ENCODE peak calls at places on chromosomes 2 and 18, in six cellular contexts. P is stomach, Y is upper lobe of left lung, X is upper lobe of right lung, Z is uterus, D is OCI-LY7. Q is an unnamed sample.

GRCh38 chr2:237056271-237056875 is 29.3 kb upstream of the COPS8 start:
- DNase-seq in X (no peak), P (no peak), D (no peak), Z (no peak), Y (no peak), Q (no peak)

GRCh38 chr2:185738679-185739472 is at the start of gene FSIP2:
- DNase-seq in X (peak; percentile 72), Z (peak; percentile 22), Y (peak; percentile 90), D (no peak), P (peak; percentile 70), Q (peak; percentile 86)

GRCh38 chr2:114949228-114949804 is 506.9 kb downstream of the DPP10 start:
- DNase-seq in P (no peak), Z (no peak), X (no peak), Y (no peak), D (no peak), Q (no peak)

GRCh38 chr2:217846321-217846743 is 156.5 kb downstream of the TNS1 start:
- DNase-seq in Z (no peak), D (no peak), P (peak; percentile 42), X (no peak), Y (no peak), Q (no peak)

GRCh38 chr2:68151037-68151436 is 6.7 kb upstream of the PNO1 start:
- DNase-seq in X (no peak), P (no peak), D (peak; percentile 17), Y (no peak), Z (no peak), Q (no peak)

GRCh38 chr2:95346738-95347671 is 49.9 kb downstream of the KCNIP3 start:
- DNase-seq in P (peak; percentile 25), Y (peak; percentile 89), Z (peak; percentile 41), X (peak; percentile 66), D (no peak), Q (no peak)

GRCh38 chr2:105364436-105365139 is 27.2 kb downstream of the C2orf49 start:
- DNase-seq in Z (no peak), Y (no peak), P (no peak), X (no peak), D (no peak), Q (no peak)

GRCh38 chr18:58762781-58763171 is 91.5 kb downstream of the MALT1 start:
- DNase-seq in P (no peak), X (no peak), D (no peak), Z (no peak), Y (no peak), Q (no peak)

GRCh38 chr2:3039188-3040065 is 338.2 kb downstream of the EIPR1 start:
- DNase-seq in D (no peak), X (no peak), Y (no peak), Z (no peak), P (no peak), Q (no peak)

GRCh38 chr2:240123821-240124650 is 12.1 kb downstream of the COPS9 start:
- DNase-seq in Y (no peak), D (no peak), Z (no peak), X (peak; percentile 54), P (peak; percentile 16), Q (no peak)

GRCh38 chr2:77567723-77568122 is 45.5 kb upstream of the LRRTM4 start:
- DNase-seq in Z (no peak), X (no peak), Y (no peak), P (no peak), D (no peak), Q (no peak)

GRCh38 chr2:39023649-39024048 is 97.2 kb downstream of the SOS1 start:
- DNase-seq in Y (no peak), Z (no peak), P (no peak), D (no peak), X (no peak), Q (no peak)

GRCh38 chr18:25350561-25351201 is 1.3 kb downstream of the ZNF521 start:
- DNase-seq in X (no peak), Y (peak; percentile 88), P (no peak), Z (peak; percentile 69), D (peak; percentile 7), Q (peak; percentile 37)

GRCh38 chr2:28622101-28622499 is 126.2 kb downstream of the PLB1 start:
- DNase-seq in P (no peak), Z (no peak), Y (no peak), X (no peak), D (no peak), Q (no peak)
- H3K4me3 ChIP-seq in P (no peak overlapping the region), Z (no peak overlapping the region), Y (no peak overlapping the region), X (no peak overlapping the region), D (no peak overlapping the region), Q (no peak overlapping the region)

GRCh38 chr2:73113634-73113958 is 848 bp upstream of the RAB11FIP5 start:
- DNase-seq in X (no peak), Y (no peak), P (no peak), D (no peak), Z (no peak), Q (no peak)
- TF ChIP-seq CTCF in X (no peak), Y (no peak), P (no peak), D (no peak), Z (no peak), Q (no peak)

GRCh38 chr2:42127425-42128424 is 41.4 kb upstream of the EML4 start:
- DNase-seq in Z (no peak), Y (no peak), X (no peak), D (peak; percentile 63), P (no peak), Q (peak; percentile 21)

GRCh38 chr2:42123426-42123825 is 45.7 kb upstream of the EML4 start:
- DNase-seq in P (no peak), Z (no peak), D (no peak), X (no peak), Y (no peak), Q (no peak)

GRCh38 chr2:42128731-42129486 is 40.2 kb upstream of the EML4 start:
- DNase-seq in Y (no peak), P (no peak), D (peak; percentile 58), X (no peak), Z (no peak), Q (no peak)

GRCh38 chr2:42125887-42126594 is 43.1 kb upstream of the EML4 start:
- DNase-seq in Y (no peak), D (no peak), Z (no peak), X (no peak), P (no peak), Q (peak; percentile 47)

DNA sequence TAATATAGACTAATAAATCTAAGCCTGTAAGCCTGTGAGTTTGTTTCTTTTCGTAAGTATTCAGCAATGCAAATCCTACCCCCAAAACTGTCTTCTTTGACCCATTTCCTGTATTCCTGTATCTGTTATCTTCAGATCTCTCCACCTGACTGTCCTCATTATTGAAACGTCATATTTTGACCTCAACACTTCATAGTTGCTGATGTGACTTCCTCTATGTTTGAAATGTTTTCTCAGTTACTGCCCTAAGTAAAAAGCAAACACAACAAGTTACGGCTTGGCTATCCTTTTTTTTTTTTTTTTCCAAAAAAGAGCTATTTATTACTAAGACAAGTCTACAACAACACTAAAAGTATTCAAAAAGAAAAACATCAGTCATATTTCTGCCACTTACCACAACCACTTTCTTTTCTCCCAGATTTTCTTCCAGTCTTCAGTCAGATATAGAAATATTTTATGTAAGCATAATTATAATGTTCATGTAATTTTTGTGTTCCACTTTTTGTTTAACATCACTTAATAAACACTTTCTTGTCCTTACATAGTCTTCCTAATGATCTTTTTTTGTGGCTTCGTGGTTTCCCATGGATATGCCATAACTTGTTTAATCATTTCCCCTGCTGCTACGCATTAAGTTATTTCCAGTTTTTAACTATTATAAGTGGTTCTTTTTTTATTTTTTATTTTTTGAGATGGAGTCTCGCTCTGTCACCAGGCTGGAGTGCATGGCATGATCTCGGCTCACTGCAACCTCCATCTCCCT is 44.9 kb upstream of the EML4 start:
- DNase-seq in X (no peak), Y (no peak), Z (no peak), D (peak; percentile 51), P (no peak), Q (no peak)
- H3K4me1 ChIP-seq in X (peaks cover 27% of the 10 kb centered on the region), Y (peaks cover 24% of the 10 kb centered on the region), Z (no peaks in the 10 kb centered on the region), D (peaks cover 61% of the 10 kb centered on the region), P (peaks cover 25% of the 10 kb centered on the region), Q (peaks cover 16% of the 10 kb centered on the region)

GRCh38 chr2:53785378-53785777 is 1.4 kb downstream of the ASB3 start:
- DNase-seq in Y (no peak), P (no peak), Z (no peak), D (no peak), X (no peak), Q (no peak)
- H3K4me3 ChIP-seq in Y (peak overlapping the region; percentile 88), P (peak overlapping the region; percentile 77), Z (peak overlapping the region; percentile 87), D (peak overlapping the region; percentile 94), X (peak overlapping the region; percentile 89), Q (no peak overlapping the region)

GRCh38 chr2:208057108-208057507 is 31.8 kb upstream of the PLEKHM3 start:
- DNase-seq in P (no peak), D (no peak), Z (no peak), X (no peak), Y (no peak), Q (no peak)

GRCh38 chr2:208064220-208064951 is 39.1 kb upstream of the PLEKHM3 start:
- DNase-seq in Z (no peak), Y (no peak), D (no peak), P (no peak), X (no peak), Q (no peak)

GRCh38 chr2:208065476-208065875 is 40.1 kb upstream of the PLEKHM3 start:
- DNase-seq in Z (no peak), D (no peak), Y (no peak), X (no peak), P (no peak), Q (no peak)

DNA sequence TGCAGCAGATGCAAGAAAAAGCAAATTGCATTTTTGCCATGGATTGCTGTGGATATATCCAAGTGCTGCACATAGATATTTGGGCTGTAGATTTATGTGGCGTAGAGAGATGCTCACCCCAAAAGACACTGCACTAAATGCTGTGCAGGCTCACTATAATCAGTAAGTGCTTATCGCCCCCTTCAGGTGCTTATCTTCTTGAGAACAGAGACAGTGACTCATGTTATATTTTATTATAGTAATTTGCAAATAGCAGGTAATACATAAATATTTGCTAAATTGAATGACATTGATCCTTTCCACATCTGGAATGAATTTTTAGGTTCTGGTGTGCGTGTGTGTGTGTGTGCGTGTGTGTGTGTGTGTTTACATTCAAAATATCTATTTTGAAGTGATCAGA is 36.8 kb upstream of the PLEKHM3 start:
- DNase-seq in Z (no peak), P (no peak), D (peak; percentile 44), Y (no peak), X (no peak), Q (no peak)
- TF ChIP-seq CTCF in Z (no peak), P (no peak), D (peak; percentile 75), Y (no peak), X (peak; percentile 26), Q (no peak)